ENCODE peak calls at places on chromosomes 11 and 22, in five cellular contexts. One of them, this sample, is unnamed. For H3K4me1, the result is how much of the 10 kb centered on the place peaks cover.

GRCh38 chr11:120197254-120197891 is 13.5 kb upstream of the OAF start:
- DNase-seq in neural progenitor cell: no peak
- DNase-seq in effector memory CD4-positive, alpha-beta T cell: no peak
- DNase-seq in Peyer's patch: peak
- DNase-seq in spleen: peak
- DNase-seq in this sample: no peak

GRCh38 chr11:70246196-70246595 is 24.3 kb upstream of the PPFIA1 start:
- DNase-seq in spleen: no peak
- DNase-seq in neural progenitor cell: no peak
- DNase-seq in Peyer's patch: no peak
- DNase-seq in effector memory CD4-positive, alpha-beta T cell: no peak
- DNase-seq in this sample: no peak

GRCh38 chr11:19441752-19442553 is 201.2 kb upstream of the E2F8 start:
- DNase-seq in effector memory CD4-positive, alpha-beta T cell: no peak
- DNase-seq in Peyer's patch: no peak
- DNase-seq in spleen: no peak
- DNase-seq in neural progenitor cell: no peak
- DNase-seq in this sample: no peak

GRCh38 chr11:112830255-112830654 is 131.0 kb upstream of the NCAM1 start:
- DNase-seq in neural progenitor cell: no peak
- DNase-seq in Peyer's patch: no peak
- DNase-seq in effector memory CD4-positive, alpha-beta T cell: no peak
- DNase-seq in spleen: no peak
- DNase-seq in this sample: no peak

GRCh38 chr11:6353367-6353987 is 33.2 kb upstream of the CAVIN3 start:
- DNase-seq in neural progenitor cell: peak
- DNase-seq in Peyer's patch: peak
- DNase-seq in effector memory CD4-positive, alpha-beta T cell: peak
- DNase-seq in spleen: no peak
- DNase-seq in this sample: peak

GRCh38 chr11:125175896-125176575 is 11.5 kb downstream of the PKNOX2 start:
- DNase-seq in spleen: peak
- DNase-seq in effector memory CD4-positive, alpha-beta T cell: no peak
- DNase-seq in Peyer's patch: no peak
- DNase-seq in neural progenitor cell: no peak
- DNase-seq in this sample: no peak

GRCh38 chr22:20140107-20140445 is 8.5 kb downstream of the ZDHHC8 start:
- DNase-seq in Peyer's patch: no peak
- DNase-seq in spleen: no peak
- DNase-seq in neural progenitor cell: no peak
- DNase-seq in effector memory CD4-positive, alpha-beta T cell: no peak
- DNase-seq in this sample: no peak

GRCh38 chr22:38754247-38755154 is 1.3 kb downstream of the SUN2 start:
- DNase-seq in neural progenitor cell: peak
- DNase-seq in Peyer's patch: peak
- DNase-seq in effector memory CD4-positive, alpha-beta T cell: no peak
- DNase-seq in spleen: no peak
- DNase-seq in this sample: peak

GRCh38 chr22:49894321-49895072 is 23.7 kb downstream of the ALG12 start:
- DNase-seq in spleen: peak
- DNase-seq in Peyer's patch: peak
- DNase-seq in neural progenitor cell: no peak
- DNase-seq in effector memory CD4-positive, alpha-beta T cell: no peak
- DNase-seq in this sample: no peak

GRCh38 chr11:1217151-1217550 is 5.7 kb upstream of the MUC5B start:
- DNase-seq in effector memory CD4-positive, alpha-beta T cell: no peak
- DNase-seq in spleen: no peak
- DNase-seq in Peyer's patch: no peak
- DNase-seq in neural progenitor cell: no peak
- DNase-seq in this sample: no peak

GRCh38 chr11:75100314-75100713 is 3.6 kb upstream of the OR2AT4 start:
- DNase-seq in neural progenitor cell: no peak
- DNase-seq in spleen: no peak
- DNase-seq in Peyer's patch: no peak
- DNase-seq in effector memory CD4-positive, alpha-beta T cell: no peak
- DNase-seq in this sample: no peak

GRCh38 chr11:129643031-129643721 is 172.5 kb upstream of the TMEM45B start:
- DNase-seq in Peyer's patch: no peak
- DNase-seq in effector memory CD4-positive, alpha-beta T cell: no peak
- DNase-seq in spleen: no peak
- DNase-seq in neural progenitor cell: no peak
- DNase-seq in this sample: no peak

GRCh38 chr11:95714853-95715776 is 74.5 kb downstream of the FAM76B start:
- DNase-seq in Peyer's patch: no peak
- DNase-seq in spleen: no peak
- DNase-seq in effector memory CD4-positive, alpha-beta T cell: no peak
- DNase-seq in neural progenitor cell: no peak
- DNase-seq in this sample: no peak

GRCh38 chr11:40281055-40281580 is 1178.3 kb downstream of the LRRC4C start:
- DNase-seq in Peyer's patch: no peak
- DNase-seq in effector memory CD4-positive, alpha-beta T cell: no peak
- DNase-seq in neural progenitor cell: no peak
- DNase-seq in spleen: no peak
- DNase-seq in this sample: no peak

GRCh38 chr11:122697636-122698167 is 42.2 kb downstream of the UBASH3B start:
- DNase-seq in Peyer's patch: peak
- DNase-seq in effector memory CD4-positive, alpha-beta T cell: no peak
- DNase-seq in neural progenitor cell: no peak
- DNase-seq in spleen: no peak
- DNase-seq in this sample: peak

GRCh38 chr22:49233507-49234100 is 594.1 kb downstream of the BRD1 start:
- DNase-seq in neural progenitor cell: no peak
- DNase-seq in Peyer's patch: no peak
- DNase-seq in spleen: no peak
- DNase-seq in effector memory CD4-positive, alpha-beta T cell: no peak
- DNase-seq in this sample: no peak

GRCh38 chr11:926341-926916 is 759 bp downstream of the AP2A2 start:
- DNase-seq in spleen: no peak
- DNase-seq in neural progenitor cell: peak
- DNase-seq in effector memory CD4-positive, alpha-beta T cell: no peak
- DNase-seq in Peyer's patch: peak
- DNase-seq in this sample: no peak

GRCh38 chr11:2084721-2085120 is 54.5 kb downstream of the IGF2 start:
- DNase-seq in spleen: peak
- DNase-seq in Peyer's patch: no peak
- DNase-seq in neural progenitor cell: no peak
- DNase-seq in effector memory CD4-positive, alpha-beta T cell: no peak
- DNase-seq in this sample: no peak

GRCh38 chr11:125995313-125995712 is 49.5 kb downstream of the VSIG10L2 start:
- DNase-seq in neural progenitor cell: peak
- DNase-seq in Peyer's patch: no peak
- DNase-seq in effector memory CD4-positive, alpha-beta T cell: no peak
- DNase-seq in spleen: no peak
- DNase-seq in this sample: no peak

DNA sequence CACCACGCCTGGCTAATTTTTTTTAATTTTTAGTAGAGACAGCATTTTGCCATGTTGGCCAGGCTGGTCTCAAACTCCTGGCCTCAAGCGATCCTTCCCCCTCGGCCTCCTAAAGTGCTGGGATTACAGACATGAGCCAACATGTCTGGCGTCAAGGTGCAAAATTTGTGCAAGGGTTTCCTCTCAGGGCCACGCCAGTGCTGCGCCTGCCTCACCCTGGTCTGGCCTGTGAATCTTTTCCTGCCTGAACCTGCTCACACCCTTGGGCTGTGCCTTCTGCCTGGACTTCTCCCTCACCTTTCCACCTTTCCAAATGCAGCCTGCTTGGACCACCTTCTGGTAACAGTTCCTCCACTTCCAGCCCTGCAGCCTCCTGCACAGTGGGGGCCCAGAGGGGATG is 43.4 kb downstream of the MCM5 start:
- DNase-seq in Peyer's patch: no peak
- DNase-seq in neural progenitor cell: no peak
- DNase-seq in spleen: no peak
- DNase-seq in effector memory CD4-positive, alpha-beta T cell: no peak
- DNase-seq in this sample: no peak
- H3K4me1 ChIP-seq in Peyer's patch: under half
- H3K4me1 ChIP-seq in neural progenitor cell: under half
- H3K4me1 ChIP-seq in spleen: under half
- H3K4me1 ChIP-seq in effector memory CD4-positive, alpha-beta T cell: under half
- H3K4me1 ChIP-seq in this sample: under half

GRCh38 chr22:24550028-24550901 is 4.7 kb downstream of the GUCD1 start:
- DNase-seq in neural progenitor cell: no peak
- DNase-seq in effector memory CD4-positive, alpha-beta T cell: no peak
- DNase-seq in spleen: no peak
- DNase-seq in Peyer's patch: peak
- DNase-seq in this sample: no peak
- H3K4me3 ChIP-seq in neural progenitor cell: no peak
- H3K4me3 ChIP-seq in effector memory CD4-positive, alpha-beta T cell: no peak
- H3K4me3 ChIP-seq in spleen: no peak
- H3K4me3 ChIP-seq in Peyer's patch: no peak
- H3K4me3 ChIP-seq in this sample: no peak

GRCh38 chr11:106840146-106840545 is 178.1 kb downstream of the GUCY1A2 start:
- DNase-seq in neural progenitor cell: no peak
- DNase-seq in Peyer's patch: no peak
- DNase-seq in effector memory CD4-positive, alpha-beta T cell: no peak
- DNase-seq in spleen: no peak
- DNase-seq in this sample: no peak
- H3K4me1 ChIP-seq in neural progenitor cell: under half
- H3K4me1 ChIP-seq in Peyer's patch: under half
- H3K4me1 ChIP-seq in effector memory CD4-positive, alpha-beta T cell: under half
- H3K4me1 ChIP-seq in spleen: under half
- H3K4me1 ChIP-seq in this sample: under half

DNA sequence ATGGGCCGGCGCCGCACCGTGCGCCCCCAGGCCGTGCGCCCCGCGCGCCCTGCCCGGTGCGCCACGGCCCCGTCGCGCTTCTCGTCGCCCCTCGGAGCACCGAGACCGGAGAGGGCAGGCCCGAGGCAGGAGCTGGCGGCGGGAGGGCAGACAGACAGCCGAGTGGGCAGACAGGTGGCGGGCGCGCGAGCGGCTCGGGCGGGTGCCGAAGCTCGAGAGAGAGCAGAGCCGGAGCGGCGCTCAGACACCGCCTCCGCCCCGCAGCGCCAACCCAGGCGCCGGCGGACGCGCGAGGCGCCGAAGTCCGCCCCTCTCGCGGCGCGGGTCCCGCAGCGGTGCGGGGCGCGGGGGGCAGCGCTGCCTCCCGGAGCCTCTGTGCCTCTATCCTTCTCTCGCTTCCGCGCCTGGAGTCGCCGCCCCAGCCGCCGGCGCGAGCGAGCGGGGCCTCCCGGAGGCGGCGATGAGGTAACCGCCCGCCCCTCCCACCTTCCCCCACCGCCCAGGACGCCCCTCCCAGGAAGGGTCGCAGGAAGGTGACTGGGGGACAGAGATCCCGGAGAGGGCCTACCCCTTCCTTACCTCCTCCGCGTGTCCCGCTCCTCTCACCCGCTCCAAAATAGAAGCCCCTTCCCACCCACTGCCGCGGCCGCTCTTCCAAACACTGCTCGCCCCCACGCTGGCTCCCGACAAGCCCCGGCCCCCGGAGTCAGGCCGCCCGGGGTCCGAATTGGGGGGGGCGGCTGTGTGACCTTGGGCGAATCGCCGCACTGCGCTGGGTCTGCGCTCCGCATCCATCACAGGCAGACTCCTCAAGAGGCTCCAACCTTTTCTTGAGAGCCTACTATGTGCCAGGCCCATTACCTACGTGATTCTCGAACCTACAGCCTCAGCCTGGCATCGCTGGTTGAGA is at the start of gene RASL10A:
- DNase-seq in Peyer's patch: no peak
- DNase-seq in effector memory CD4-positive, alpha-beta T cell: no peak
- DNase-seq in neural progenitor cell: peak
- DNase-seq in spleen: peak
- DNase-seq in this sample: no peak
- H3K4me3 ChIP-seq in Peyer's patch: no peak
- H3K4me3 ChIP-seq in effector memory CD4-positive, alpha-beta T cell: no peak
- H3K4me3 ChIP-seq in neural progenitor cell: peak
- H3K4me3 ChIP-seq in spleen: peak
- H3K4me3 ChIP-seq in this sample: no peak